ENCODE peak calls at places on chromosome 2, in eight cellular contexts. M, Q, U, Z, O, K, F and I are unnamed samples.

GRCh38 chr2:71043531-71044407 is 24.7 kb upstream of the NAGK start:
- DNase-seq in K (no peak), F (no peak), Q (no peak), M (no peak), U (no peak), Z (no peak), O (no peak), I (no peak)

GRCh38 chr2:102313025-102313424 is 1.7 kb downstream of the IL1RL1 start:
- DNase-seq in K (no peak), M (no peak), U (peak; percentile 84), Z (peak; percentile 79), F (no peak), Q (no peak), O (no peak), I (no peak)

GRCh38 chr2:182666674-182667320 is 49.3 kb upstream of the DNAJC10 start:
- DNase-seq in F (no peak), K (peak; percentile 49), O (no peak), Z (peak; percentile 40), Q (no peak), M (no peak), U (peak; percentile 48), I (no peak)

GRCh38 chr2:163246111-163246510 is 407.5 kb upstream of the KCNH7 start:
- DNase-seq in Q (no peak), M (no peak), F (no peak), O (no peak), K (no peak), Z (no peak), U (no peak), I (no peak)

GRCh38 chr2:99975386-99975785 is 167.0 kb downstream of the AFF3 start:
- DNase-seq in U (peak; percentile 47), F (no peak), Z (peak; percentile 86), K (no peak), Q (no peak), M (no peak), O (no peak), I (no peak)

GRCh38 chr2:241011751-241012510 is 13.5 kb downstream of the SNED1 start:
- DNase-seq in Q (peak; percentile 27), F (no peak), O (no peak), M (no peak), U (no peak), K (no peak), Z (no peak), I (peak; percentile 9)

GRCh38 chr2:157185828-157186227 is 71.7 kb upstream of the GALNT5 start:
- DNase-seq in K (no peak), U (no peak), Z (no peak), F (no peak), Q (no peak), M (no peak), O (no peak), I (no peak)

GRCh38 chr2:40218679-40219078 is 233.2 kb downstream of the SLC8A1 start:
- DNase-seq in O (no peak), U (no peak), F (no peak), K (no peak), Q (no peak), Z (peak; percentile 33), M (peak; percentile 62), I (peak; percentile 15)

GRCh38 chr2:191204443-191204842 is 40.8 kb upstream of the MYO1B start:
- DNase-seq in F (no peak), O (no peak), U (no peak), Q (no peak), K (no peak), M (no peak), Z (no peak), I (no peak)

GRCh38 chr2:174749793-174750192 is 14.5 kb downstream of the CHRNA1 start:
- DNase-seq in K (no peak), O (no peak), Q (no peak), M (no peak), Z (no peak), F (no peak), U (no peak), I (no peak)

GRCh38 chr2:218322756-218323525 is 30.6 kb upstream of the TMBIM1 start:
- DNase-seq in M (peak; percentile 82), U (peak; percentile 68), Z (peak; percentile 93), F (peak; percentile 27), K (peak; percentile 91), Q (peak; percentile 88), O (peak; percentile 15), I (peak; percentile 90)

GRCh38 chr2:200453142-200453852 is 56.6 kb downstream of the KCTD18 start:
- DNase-seq in K (no peak), Q (no peak), Z (no peak), F (no peak), U (no peak), O (no peak), M (no peak), I (no peak)

GRCh38 chr2:118371500-118371899 is 283.2 kb downstream of the INSIG2 start:
- DNase-seq in U (peak; percentile 38), O (no peak), Z (peak; percentile 57), M (no peak), K (peak; percentile 55), F (no peak), Q (no peak), I (peak; percentile 29)

GRCh38 chr2:120863661-120864320 is 128.1 kb downstream of the GLI2 start:
- DNase-seq in U (no peak), F (no peak), M (peak; percentile 70), Q (no peak), O (no peak), K (no peak), Z (peak; percentile 19), I (no peak)

GRCh38 chr2:84832772-84833461 is 48.0 kb downstream of the TRABD2A start:
- DNase-seq in O (no peak), F (no peak), K (no peak), Q (no peak), M (no peak), Z (peak; percentile 52), U (no peak), I (peak; percentile 26)

GRCh38 chr2:70941186-70941585 is 5.5 kb downstream of the ATP6V1B1 start:
- DNase-seq in Q (no peak), U (no peak), Z (no peak), M (no peak), F (no peak), O (no peak), K (no peak), I (no peak)